ENCODE peak calls at places on chromosomes 3 and 15, in seven cellular contexts. Q is thyroid gland, K is mammary epithelial cell, C is H9, R is GM23248, W is astrocyte, Y is stomach. V is an unnamed sample.

GRCh38 chr3:42600958-42601675 is 631 bp downstream of the NKTR start:
- DNase-seq in R (peak; percentile 90), Q (peak; percentile 80), Y (peak; percentile 64), K (peak; percentile 81), W (peak; percentile 67), C (peak; percentile 75), V (no peak)

GRCh38 chr3:197541756-197542539 is 13.8 kb downstream of the BDH1 start:
- DNase-seq in R (peak; percentile 86), Q (peak; percentile 44), C (peak; percentile 90), Y (no peak), K (no peak), W (peak; percentile 41), V (no peak)

GRCh38 chr15:29698030-29698701 is 124.1 kb downstream of the TJP1 start:
- DNase-seq in R (peak; percentile 84), K (peak; percentile 81), Y (no peak), C (no peak), Q (no peak), W (peak; percentile 87), V (peak; percentile 84)

GRCh38 chr3:117695321-117695720 is 985.7 kb downstream of the TUSC7 start:
- DNase-seq in Y (no peak), C (no peak), K (no peak), Q (no peak), R (peak; percentile 85), W (peak; percentile 78), V (no peak)

GRCh38 chr15:68829068-68829467 is 8.4 kb upstream of the ANP32A start:
- DNase-seq in W (no peak), Y (no peak), C (no peak), R (peak; percentile 19), Q (no peak), K (peak; percentile 6), V (no peak)

GRCh38 chr3:103767635-103768034 is 1332.8 kb downstream of the ZPLD1 start:
- DNase-seq in Q (no peak), K (no peak), R (no peak), W (no peak), Y (no peak), C (no peak), V (no peak)

GRCh38 chr3:13767030-13767429 is 112.8 kb downstream of the WNT7A start:
- DNase-seq in Q (no peak), Y (no peak), C (no peak), R (no peak), K (no peak), W (no peak), V (no peak)

GRCh38 chr3:129927072-129927471 is 33.6 kb upstream of the TMCC1 start:
- DNase-seq in Q (no peak), R (no peak), W (no peak), Y (no peak), C (no peak), K (no peak), V (no peak)

GRCh38 chr3:151638555-151638954 is 95.2 kb upstream of the AADACL2 start:
- DNase-seq in Q (no peak), C (no peak), W (no peak), K (no peak), R (no peak), Y (no peak), V (no peak)

GRCh38 chr3:34107669-34108068 is 309.2 kb downstream of the PDCD6IP start:
- DNase-seq in C (no peak), K (no peak), Y (no peak), R (no peak), W (no peak), Q (no peak), V (no peak)

GRCh38 chr15:64877435-64877834 is 34.3 kb upstream of the ANKDD1A start:
- DNase-seq in Q (peak; percentile 41), R (no peak), W (no peak), K (no peak), Y (peak; percentile 53), C (no peak), V (no peak)

GRCh38 chr3:4061854-4062360 is 241.3 kb upstream of the SETMAR start:
- DNase-seq in W (no peak), Y (no peak), K (no peak), Q (no peak), R (no peak), C (no peak), V (no peak)

GRCh38 chr15:42203891-42204290 is 4.2 kb downstream of the VPS39 start:
- DNase-seq in W (peak; percentile 30), Y (no peak), R (peak; percentile 70), Q (no peak), K (no peak), C (no peak), V (no peak)

GRCh38 chr15:79090487-79091203 is at the start of gene RASGRF1:
- DNase-seq in R (peak; percentile 7), K (peak; percentile 30), Y (no peak), W (no peak), C (peak; percentile 73), Q (no peak), V (peak; percentile 17)

GRCh38 chr15:25242957-25243799 is 195.6 kb downstream of the UBE3A start:
- DNase-seq in Y (peak; percentile 17), W (no peak), R (no peak), K (no peak), Q (peak; percentile 1), C (peak; percentile 12), V (no peak)

DNA sequence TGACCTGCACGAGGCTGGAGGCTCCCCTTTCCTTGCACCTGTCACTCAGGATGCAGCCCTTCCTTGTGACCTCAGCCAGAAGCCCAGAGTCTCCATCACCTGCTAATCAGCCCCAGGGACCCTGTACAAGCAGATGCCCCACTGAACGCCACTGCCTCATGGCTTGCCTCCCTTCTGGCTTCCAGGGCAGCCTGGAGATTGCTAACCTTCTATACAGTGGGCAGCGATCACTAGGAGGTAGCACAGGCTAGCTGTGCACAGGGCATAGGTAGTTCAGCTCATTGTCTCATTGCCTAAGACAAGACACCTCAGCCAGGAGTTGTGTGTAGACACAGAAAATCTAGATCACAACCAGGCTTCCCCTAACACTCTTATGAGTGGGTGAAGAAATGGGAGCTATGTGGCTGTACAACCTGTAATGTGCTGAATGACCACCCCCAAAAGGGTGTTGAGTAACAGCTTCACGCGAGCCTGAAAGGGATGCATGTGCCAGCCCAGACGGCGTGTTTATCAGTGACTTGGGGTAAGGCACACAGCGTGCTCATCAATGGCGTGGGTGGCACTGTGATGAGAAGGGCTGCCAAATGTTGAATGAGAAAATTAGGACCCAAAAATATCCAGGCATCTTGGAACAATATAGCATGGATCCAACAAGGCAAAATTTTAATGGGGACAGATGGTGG is 49.2 kb downstream of the SSUH2 start:
- DNase-seq in R (no peak), Y (no peak), C (no peak), K (no peak), W (no peak), Q (no peak), V (no peak)
- H3K4me1 ChIP-seq in R (peaks cover 10% of the 10 kb centered on the region), Y (peaks cover 6% of the 10 kb centered on the region), C (no peaks in the 10 kb centered on the region), K (peaks cover 12% of the 10 kb centered on the region), W (no peaks in the 10 kb centered on the region), Q (no peaks in the 10 kb centered on the region), V (peaks cover 8% of the 10 kb centered on the region)

GRCh38 chr3:150251187-150251592 is 156.9 kb upstream of the TSC22D2 start:
- DNase-seq in C (no peak), Q (no peak), K (no peak), W (no peak), R (peak; percentile 34), Y (no peak), V (no peak)

GRCh38 chr3:150251654-150252053 is 156.4 kb upstream of the TSC22D2 start:
- DNase-seq in W (peak; percentile 88), Q (no peak), K (peak; percentile 67), R (peak; percentile 66), Y (no peak), C (no peak), V (no peak)

GRCh38 chr3:150248865-150249360 is 159.2 kb upstream of the TSC22D2 start:
- DNase-seq in Q (no peak), R (no peak), Y (no peak), C (no peak), W (no peak), K (no peak), V (no peak)

GRCh38 chr3:150248116-150248864 is 159.8 kb upstream of the TSC22D2 start:
- DNase-seq in Y (no peak), Q (no peak), W (peak; percentile 93), K (peak; percentile 28), C (no peak), R (peak; percentile 53), V (peak; percentile 61)

GRCh38 chr3:150249776-150250175 is 158.3 kb upstream of the TSC22D2 start:
- DNase-seq in R (no peak), Y (no peak), Q (no peak), K (no peak), W (peak; percentile 45), C (no peak), V (no peak)
- H3K27ac ChIP-seq in R (peak overlapping the region; percentile 65), Y (no peak overlapping the region), Q (no peak overlapping the region), K (no peak overlapping the region), W (no peak overlapping the region), C (no peak overlapping the region), V (no peak overlapping the region)

GRCh38 chr3:56889131-56889530 is 87.4 kb upstream of the ARHGEF3 start:
- DNase-seq in W (no peak), Y (no peak), R (no peak), C (no peak), Q (peak; percentile 87), K (no peak), V (no peak)
- H3K4me1 ChIP-seq in W (no peaks in the 10 kb centered on the region), Y (peaks cover 42% of the 10 kb centered on the region), R (peaks cover 10% of the 10 kb centered on the region), C (no peaks in the 10 kb centered on the region), Q (peaks cover 40% of the 10 kb centered on the region), K (peaks cover 23% of the 10 kb centered on the region), V (peaks cover 2% of the 10 kb centered on the region)

DNA sequence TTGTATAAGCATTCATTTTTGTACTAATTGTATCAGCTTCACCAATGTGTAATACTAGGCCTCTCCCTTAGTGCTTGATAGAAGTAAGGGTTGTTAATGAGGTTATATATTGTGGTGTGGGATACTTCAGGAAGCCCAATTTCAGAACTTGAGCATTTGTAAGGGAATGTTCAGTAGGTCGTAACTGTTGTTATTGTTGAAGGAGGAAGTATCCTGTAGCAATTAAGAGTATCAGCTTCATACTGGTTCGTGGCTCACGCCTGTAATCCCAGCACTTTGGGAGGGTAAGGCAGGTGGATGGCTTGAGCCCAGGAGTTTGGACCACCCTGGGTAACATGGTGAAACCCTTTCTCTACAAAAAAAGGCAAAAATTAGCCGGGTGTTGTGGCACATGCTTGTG is 30.6 kb downstream of the IQGAP1 start:
- DNase-seq in Y (no peak), C (no peak), R (no peak), Q (no peak), W (no peak), K (no peak), V (no peak)
- H3K27ac ChIP-seq in Y (peak overlapping the region; percentile 76), C (no peak overlapping the region), R (peak overlapping the region; percentile 81), Q (peak overlapping the region; percentile 66), W (peak overlapping the region; percentile 87), K (peak overlapping the region; percentile 67), V (no peak overlapping the region)

DNA sequence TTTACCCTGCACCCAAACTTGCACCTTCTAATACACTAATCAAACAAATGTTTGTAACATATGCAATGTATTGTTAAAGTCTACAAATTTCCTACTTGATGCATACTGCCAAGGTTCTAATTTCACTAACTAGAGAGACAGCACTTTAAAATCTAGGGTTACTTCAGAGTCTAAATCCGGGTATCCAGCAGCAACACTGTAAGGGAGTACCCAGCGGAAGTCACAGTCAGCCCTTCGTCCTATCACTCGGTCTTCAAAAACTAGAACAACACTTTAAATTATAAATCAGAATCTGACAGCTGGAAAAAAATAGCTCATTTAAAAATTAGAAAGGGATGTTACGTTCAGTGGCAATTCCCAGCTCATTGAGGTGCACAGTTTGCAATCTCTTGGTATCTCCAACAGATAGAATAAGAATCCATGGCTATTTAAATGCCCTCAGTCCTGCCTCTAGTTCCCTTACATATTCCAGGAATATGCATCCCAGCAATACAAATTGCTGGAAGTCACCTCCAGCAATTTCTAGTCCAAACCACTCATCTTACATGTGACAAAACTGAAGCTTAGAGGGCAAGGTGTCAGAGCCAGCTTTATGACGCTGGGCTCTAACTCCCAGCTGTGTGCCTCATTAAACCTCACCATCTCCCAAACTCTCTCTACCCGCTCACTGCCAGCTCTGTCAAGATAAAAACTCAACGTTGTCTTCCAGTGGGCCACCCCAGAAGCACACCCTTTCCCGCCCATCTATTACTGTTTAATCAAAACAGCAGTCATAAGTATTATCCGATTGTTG is 8.1 kb downstream of the TNIK start:
- DNase-seq in W (no peak), Q (no peak), C (no peak), K (no peak), R (no peak), Y (no peak), V (no peak)
- H3K4me1 ChIP-seq in W (peaks cover 3% of the 10 kb centered on the region), Q (no peaks in the 10 kb centered on the region), C (peaks cover 3% of the 10 kb centered on the region), K (peaks cover 5% of the 10 kb centered on the region), R (peaks cover 7% of the 10 kb centered on the region), Y (peaks cover 28% of the 10 kb centered on the region), V (peaks cover 11% of the 10 kb centered on the region)